ENCODE peak calls at places on chromosome 3, in five cellular contexts. H is frontal cortex; C is activated CD4-positive, alpha-beta T cell treated with anti-CD3 and anti-CD28 coated beads for 1 hour; Q is NCI-H510A; V is HEK293T. X is an unnamed sample.

GRCh38 chr3:32973982-32974381 is 22.5 kb downstream of the CCR4 start:
- DNase-seq in H (no peak), C (no peak), Q (no peak), V (no peak), X (no peak)

GRCh38 chr3:11238880-11239279 is 33.3 kb upstream of the ATG7 start:
- DNase-seq in H (no peak), C (no peak), Q (no peak), V (no peak), X (no peak)

GRCh38 chr3:127406309-127407025 is 118.6 kb upstream of the PRR20G start:
- DNase-seq in H (no peak), C (no peak), Q (no peak), V (peak), X (no peak)

GRCh38 chr3:54433846-54434245 is 311.5 kb downstream of the CACNA2D3 start:
- DNase-seq in H (no peak), C (no peak), Q (no peak), V (peak), X (no peak)

GRCh38 chr3:9500108-9501050 is 53.2 kb downstream of the LHFPL4 start:
- DNase-seq in H (peak), C (peak), Q (no peak), V (peak), X (peak)

GRCh38 chr3:32837366-32837765 is 19.6 kb downstream of the TRIM71 start:
- DNase-seq in H (no peak), C (no peak), Q (no peak), V (no peak), X (no peak)

GRCh38 chr3:59717679-59718205 is 667.9 kb upstream of the CFAP20DC start:
- DNase-seq in H (no peak), C (no peak), Q (no peak), V (no peak), X (no peak)

GRCh38 chr3:88369337-88369736 is 219.6 kb downstream of the C3orf38 start:
- DNase-seq in H (no peak), C (no peak), Q (no peak), V (no peak), X (no peak)

GRCh38 chr3:53044371-53045106 is 1.3 kb downstream of the SFMBT1 start:
- DNase-seq in H (peak), C (peak), Q (no peak), V (peak), X (no peak)

GRCh38 chr3:153096611-153097200 is 65.3 kb upstream of the RAP2B start:
- DNase-seq in H (no peak), C (no peak), Q (no peak), V (no peak), X (no peak)

GRCh38 chr3:64213224-64213893 is 11.9 kb downstream of the PRICKLE2 start:
- DNase-seq in H (no peak), C (no peak), Q (no peak), V (no peak), X (no peak)

GRCh38 chr3:158261371-158261991 is 151.6 kb downstream of the RSRC1 start:
- DNase-seq in H (no peak), C (no peak), Q (no peak), V (no peak), X (no peak)

GRCh38 chr3:27721717-27722564 is at the start of gene EOMES:
- DNase-seq in H (no peak), C (peak), Q (peak), V (peak), X (no peak)

GRCh38 chr3:196941846-196942225 is 492 bp downstream of the NCBP2 start:
- DNase-seq in H (no peak), C (peak), Q (peak), V (peak), X (no peak)

GRCh38 chr3:14289590-14290453 is 111.2 kb downstream of the LSM3 start:
- DNase-seq in H (peak), C (no peak), Q (no peak), V (no peak), X (no peak)

GRCh38 chr3:171049831-171050444 is 23.4 kb upstream of the SLC2A2 start:
- DNase-seq in H (peak), C (no peak), Q (peak), V (peak), X (no peak)

GRCh38 chr3:120177907-120178306 is 83.7 kb upstream of the GSK3B start:
- DNase-seq in H (no peak), C (no peak), Q (peak), V (no peak), X (no peak)

GRCh38 chr3:169509359-169509758 is 154.2 kb downstream of the MECOM start:
- DNase-seq in H (no peak), C (no peak), Q (no peak), V (no peak), X (no peak)

GRCh38 chr3:22450785-22451400 is 699.9 kb upstream of the ZNF385D start:
- DNase-seq in H (no peak), C (no peak), Q (no peak), V (no peak), X (no peak)

GRCh38 chr3:88812576-88812975 is 294.8 kb upstream of the EPHA3 start:
- DNase-seq in H (no peak), C (no peak), Q (no peak), V (no peak), X (no peak)

GRCh38 chr3:183100376-183100775 is 1.1 kb upstream of the MCCC1 start:
- DNase-seq in H (no peak), C (no peak), Q (no peak), V (no peak), X (no peak)

GRCh38 chr3:66989241-66989640 is 8.9 kb upstream of the KBTBD8 start:
- DNase-seq in H (no peak), C (no peak), Q (no peak), V (no peak), X (no peak)

GRCh38 chr3:11778248-11778647 is 68.4 kb downstream of the TAMM41 start:
- DNase-seq in H (no peak), C (no peak), Q (no peak), V (no peak), X (no peak)